ENCODE peak calls at places on chromosomes 1 and 21, in ten cellular contexts. One of them, this sample, is unnamed.

GRCh38 chr1:245110406-245110805 is 44.4 kb upstream of the KIF26B start:
- DNase-seq in endothelial cell: no peak
- DNase-seq in OCI-LY7: no peak
- DNase-seq in colonic mucosa: no peak
- DNase-seq in DND-41: no peak
- DNase-seq in breast epithelium: no peak
- DNase-seq in fibroblast of the aortic adventitia: no peak
- DNase-seq in PC-3: no peak
- DNase-seq in fibroblast of pulmonary artery: no peak
- DNase-seq in AG10803: no peak
- DNase-seq in this sample: no peak

GRCh38 chr21:42262826-42263225 is 43.9 kb downstream of the ABCG1 start:
- DNase-seq in PC-3: peak; percentile 77
- DNase-seq in AG10803: no peak
- DNase-seq in fibroblast of the aortic adventitia: peak; percentile 4
- DNase-seq in endothelial cell: peak; percentile 59
- DNase-seq in DND-41: no peak
- DNase-seq in colonic mucosa: peak; percentile 46
- DNase-seq in fibroblast of pulmonary artery: peak; percentile 59
- DNase-seq in OCI-LY7: no peak
- DNase-seq in breast epithelium: peak; percentile 85
- DNase-seq in this sample: no peak

GRCh38 chr1:90694846-90695245 is 22.3 kb downstream of the BARHL2 start:
- DNase-seq in fibroblast of the aortic adventitia: no peak
- DNase-seq in DND-41: no peak
- DNase-seq in PC-3: no peak
- DNase-seq in colonic mucosa: no peak
- DNase-seq in fibroblast of pulmonary artery: no peak
- DNase-seq in OCI-LY7: no peak
- DNase-seq in breast epithelium: no peak
- DNase-seq in AG10803: no peak
- DNase-seq in endothelial cell: no peak
- DNase-seq in this sample: no peak

GRCh38 chr1:175725684-175726083 is 17.7 kb downstream of the TNR start:
- DNase-seq in PC-3: peak; percentile 46
- DNase-seq in endothelial cell: peak; percentile 62
- DNase-seq in OCI-LY7: peak; percentile 49
- DNase-seq in colonic mucosa: no peak
- DNase-seq in AG10803: no peak
- DNase-seq in breast epithelium: no peak
- DNase-seq in fibroblast of the aortic adventitia: peak; percentile 22
- DNase-seq in DND-41: peak; percentile 56
- DNase-seq in fibroblast of pulmonary artery: peak; percentile 41
- DNase-seq in this sample: peak; percentile 54

GRCh38 chr1:99591886-99592285 is 54.0 kb upstream of the PALMD start:
- DNase-seq in AG10803: no peak
- DNase-seq in DND-41: no peak
- DNase-seq in fibroblast of the aortic adventitia: no peak
- DNase-seq in colonic mucosa: no peak
- DNase-seq in fibroblast of pulmonary artery: no peak
- DNase-seq in breast epithelium: no peak
- DNase-seq in PC-3: no peak
- DNase-seq in endothelial cell: no peak
- DNase-seq in OCI-LY7: no peak
- DNase-seq in this sample: no peak

GRCh38 chr1:205287723-205288122 is 33.8 kb downstream of the NUAK2 start:
- DNase-seq in PC-3: no peak
- DNase-seq in endothelial cell: no peak
- DNase-seq in OCI-LY7: no peak
- DNase-seq in AG10803: no peak
- DNase-seq in fibroblast of the aortic adventitia: no peak
- DNase-seq in breast epithelium: no peak
- DNase-seq in DND-41: no peak
- DNase-seq in fibroblast of pulmonary artery: no peak
- DNase-seq in colonic mucosa: no peak
- DNase-seq in this sample: no peak

GRCh38 chr1:7702365-7702764 is 68.7 kb upstream of the VAMP3 start:
- DNase-seq in PC-3: no peak
- DNase-seq in breast epithelium: no peak
- DNase-seq in OCI-LY7: no peak
- DNase-seq in fibroblast of pulmonary artery: no peak
- DNase-seq in colonic mucosa: no peak
- DNase-seq in fibroblast of the aortic adventitia: no peak
- DNase-seq in endothelial cell: no peak
- DNase-seq in DND-41: no peak
- DNase-seq in AG10803: no peak
- DNase-seq in this sample: no peak

GRCh38 chr1:38804062-38804886 is 55.3 kb downstream of the RRAGC start:
- DNase-seq in DND-41: no peak
- DNase-seq in endothelial cell: peak; percentile 26
- DNase-seq in PC-3: no peak
- DNase-seq in fibroblast of the aortic adventitia: no peak
- DNase-seq in breast epithelium: no peak
- DNase-seq in AG10803: no peak
- DNase-seq in colonic mucosa: no peak
- DNase-seq in OCI-LY7: no peak
- DNase-seq in fibroblast of pulmonary artery: no peak
- DNase-seq in this sample: no peak

GRCh38 chr1:78114034-78114956 is 68.5 kb downstream of the GIPC2 start:
- DNase-seq in DND-41: peak; percentile 65
- DNase-seq in PC-3: peak; percentile 91
- DNase-seq in OCI-LY7: peak; percentile 81
- DNase-seq in fibroblast of the aortic adventitia: peak; percentile 88
- DNase-seq in breast epithelium: no peak
- DNase-seq in colonic mucosa: peak; percentile 55
- DNase-seq in fibroblast of pulmonary artery: peak; percentile 90
- DNase-seq in endothelial cell: peak; percentile 65
- DNase-seq in AG10803: peak; percentile 75
- DNase-seq in this sample: peak; percentile 50

GRCh38 chr1:7110306-7110705 is 325.1 kb downstream of the CAMTA1 start:
- DNase-seq in OCI-LY7: no peak
- DNase-seq in AG10803: no peak
- DNase-seq in breast epithelium: no peak
- DNase-seq in DND-41: no peak
- DNase-seq in fibroblast of pulmonary artery: no peak
- DNase-seq in fibroblast of the aortic adventitia: no peak
- DNase-seq in endothelial cell: no peak
- DNase-seq in colonic mucosa: no peak
- DNase-seq in PC-3: peak; percentile 23
- DNase-seq in this sample: no peak

GRCh38 chr21:30769724-30770431 is 14.7 kb upstream of the KRTAP21-1 start:
- DNase-seq in breast epithelium: no peak
- DNase-seq in OCI-LY7: no peak
- DNase-seq in colonic mucosa: no peak
- DNase-seq in fibroblast of the aortic adventitia: no peak
- DNase-seq in fibroblast of pulmonary artery: no peak
- DNase-seq in endothelial cell: no peak
- DNase-seq in AG10803: no peak
- DNase-seq in PC-3: peak; percentile 50
- DNase-seq in DND-41: no peak
- DNase-seq in this sample: no peak

GRCh38 chr1:54273092-54273836 is 73.3 kb downstream of the MRPL37 start:
- DNase-seq in endothelial cell: no peak
- DNase-seq in breast epithelium: peak; percentile 60
- DNase-seq in colonic mucosa: peak; percentile 48
- DNase-seq in fibroblast of the aortic adventitia: peak; percentile 91
- DNase-seq in fibroblast of pulmonary artery: peak; percentile 72
- DNase-seq in OCI-LY7: peak; percentile 96
- DNase-seq in AG10803: peak; percentile 93
- DNase-seq in DND-41: no peak
- DNase-seq in PC-3: no peak
- DNase-seq in this sample: no peak

GRCh38 chr1:54274881-54275280 is 74.9 kb downstream of the MRPL37 start:
- DNase-seq in fibroblast of pulmonary artery: no peak
- DNase-seq in OCI-LY7: no peak
- DNase-seq in PC-3: no peak
- DNase-seq in breast epithelium: no peak
- DNase-seq in DND-41: no peak
- DNase-seq in endothelial cell: no peak
- DNase-seq in colonic mucosa: no peak
- DNase-seq in AG10803: no peak
- DNase-seq in fibroblast of the aortic adventitia: no peak
- DNase-seq in this sample: no peak

GRCh38 chr1:54273837-54274192 is 73.8 kb downstream of the MRPL37 start:
- DNase-seq in AG10803: no peak
- DNase-seq in breast epithelium: no peak
- DNase-seq in DND-41: no peak
- DNase-seq in fibroblast of the aortic adventitia: no peak
- DNase-seq in OCI-LY7: no peak
- DNase-seq in PC-3: no peak
- DNase-seq in colonic mucosa: no peak
- DNase-seq in endothelial cell: no peak
- DNase-seq in fibroblast of pulmonary artery: no peak
- DNase-seq in this sample: no peak

GRCh38 chr1:54275349-54275748 is 75.4 kb downstream of the MRPL37 start:
- DNase-seq in DND-41: no peak
- DNase-seq in breast epithelium: no peak
- DNase-seq in PC-3: peak; percentile 33
- DNase-seq in fibroblast of the aortic adventitia: peak; percentile 82
- DNase-seq in colonic mucosa: no peak
- DNase-seq in AG10803: peak; percentile 83
- DNase-seq in fibroblast of pulmonary artery: peak; percentile 66
- DNase-seq in endothelial cell: peak; percentile 55
- DNase-seq in OCI-LY7: no peak
- DNase-seq in this sample: no peak

DNA sequence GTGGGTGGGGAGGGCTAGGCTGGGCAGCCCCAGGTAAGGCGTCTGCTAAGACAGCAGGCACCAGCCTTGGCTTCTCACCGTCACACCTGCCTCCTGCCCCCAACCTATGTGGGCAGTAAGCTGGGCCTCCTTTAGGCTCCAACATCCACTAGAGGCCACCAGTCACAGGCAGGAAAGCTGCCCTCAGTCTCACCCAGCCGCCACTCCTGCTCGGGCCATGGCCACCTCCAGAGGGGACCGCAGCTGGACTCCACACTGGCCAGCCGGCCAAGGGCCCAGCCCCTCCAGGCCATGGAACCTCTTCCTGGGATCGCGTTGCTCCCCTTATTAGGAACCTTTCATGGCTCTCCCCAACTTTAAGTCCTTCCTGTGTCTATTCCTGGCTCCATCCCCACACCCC is 74.5 kb downstream of the MRPL37 start:
- DNase-seq in colonic mucosa: no peak
- DNase-seq in DND-41: no peak
- DNase-seq in OCI-LY7: no peak
- DNase-seq in endothelial cell: no peak
- DNase-seq in breast epithelium: no peak
- DNase-seq in fibroblast of the aortic adventitia: no peak
- DNase-seq in fibroblast of pulmonary artery: no peak
- DNase-seq in PC-3: no peak
- DNase-seq in AG10803: no peak
- DNase-seq in this sample: no peak
- TF ChIP-seq CTCF in colonic mucosa: no peak
- TF ChIP-seq CTCF in DND-41: no peak
- TF ChIP-seq CTCF in OCI-LY7: no peak
- TF ChIP-seq CTCF in endothelial cell: no peak
- TF ChIP-seq CTCF in breast epithelium: no peak
- TF ChIP-seq CTCF in fibroblast of the aortic adventitia: peak; percentile 4
- TF ChIP-seq CTCF in fibroblast of pulmonary artery: no peak
- TF ChIP-seq CTCF in PC-3: no peak
- TF ChIP-seq CTCF in AG10803: peak; percentile 25
- TF ChIP-seq CTCF in this sample: no peak

GRCh38 chr1:225911207-225912130 is 12.6 kb downstream of the PYCR2 start:
- DNase-seq in AG10803: peak; percentile 36
- DNase-seq in breast epithelium: no peak
- DNase-seq in DND-41: peak; percentile 52
- DNase-seq in fibroblast of pulmonary artery: peak; percentile 57
- DNase-seq in endothelial cell: peak; percentile 82
- DNase-seq in OCI-LY7: no peak
- DNase-seq in fibroblast of the aortic adventitia: peak; percentile 49
- DNase-seq in colonic mucosa: peak; percentile 71
- DNase-seq in PC-3: no peak
- DNase-seq in this sample: peak; percentile 81
- TF ChIP-seq CTCF in AG10803: peak; percentile 59
- TF ChIP-seq CTCF in breast epithelium: peak; percentile 79
- TF ChIP-seq CTCF in DND-41: peak; percentile 40
- TF ChIP-seq CTCF in fibroblast of pulmonary artery: peak; percentile 46
- TF ChIP-seq CTCF in endothelial cell: peak; percentile 78
- TF ChIP-seq CTCF in OCI-LY7: peak; percentile 32
- TF ChIP-seq CTCF in fibroblast of the aortic adventitia: peak; percentile 63
- TF ChIP-seq CTCF in colonic mucosa: peak; percentile 97
- TF ChIP-seq CTCF in PC-3: no peak
- TF ChIP-seq CTCF in this sample: peak; percentile 89

GRCh38 chr1:93722081-93723031 is 40.7 kb upstream of the BCAR3 start:
- DNase-seq in endothelial cell: no peak
- DNase-seq in breast epithelium: no peak
- DNase-seq in colonic mucosa: no peak
- DNase-seq in fibroblast of the aortic adventitia: no peak
- DNase-seq in PC-3: no peak
- DNase-seq in OCI-LY7: no peak
- DNase-seq in fibroblast of pulmonary artery: peak; percentile 56
- DNase-seq in AG10803: no peak
- DNase-seq in DND-41: no peak
- DNase-seq in this sample: no peak
- TF ChIP-seq CTCF in endothelial cell: no peak
- TF ChIP-seq CTCF in breast epithelium: no peak
- TF ChIP-seq CTCF in colonic mucosa: no peak
- TF ChIP-seq CTCF in fibroblast of the aortic adventitia: no peak
- TF ChIP-seq CTCF in PC-3: no peak
- TF ChIP-seq CTCF in OCI-LY7: no peak
- TF ChIP-seq CTCF in fibroblast of pulmonary artery: peak; percentile 18
- TF ChIP-seq CTCF in AG10803: no peak
- TF ChIP-seq CTCF in DND-41: no peak
- TF ChIP-seq CTCF in this sample: no peak

GRCh38 chr1:240170245-240170644 is 78.6 kb downstream of the FMN2 start:
- DNase-seq in breast epithelium: no peak
- DNase-seq in AG10803: no peak
- DNase-seq in colonic mucosa: no peak
- DNase-seq in fibroblast of pulmonary artery: no peak
- DNase-seq in endothelial cell: no peak
- DNase-seq in DND-41: no peak
- DNase-seq in OCI-LY7: no peak
- DNase-seq in PC-3: no peak
- DNase-seq in fibroblast of the aortic adventitia: no peak
- DNase-seq in this sample: no peak

GRCh38 chr1:240164742-240165141 is 73.1 kb downstream of the FMN2 start:
- DNase-seq in colonic mucosa: no peak
- DNase-seq in DND-41: no peak
- DNase-seq in fibroblast of the aortic adventitia: no peak
- DNase-seq in PC-3: no peak
- DNase-seq in breast epithelium: no peak
- DNase-seq in endothelial cell: no peak
- DNase-seq in AG10803: no peak
- DNase-seq in OCI-LY7: no peak
- DNase-seq in fibroblast of pulmonary artery: no peak
- DNase-seq in this sample: no peak

GRCh38 chr1:240171907-240172306 is 80.2 kb downstream of the FMN2 start:
- DNase-seq in colonic mucosa: no peak
- DNase-seq in AG10803: peak; percentile 30
- DNase-seq in fibroblast of pulmonary artery: no peak
- DNase-seq in PC-3: no peak
- DNase-seq in OCI-LY7: no peak
- DNase-seq in DND-41: no peak
- DNase-seq in endothelial cell: no peak
- DNase-seq in fibroblast of the aortic adventitia: no peak
- DNase-seq in breast epithelium: no peak
- DNase-seq in this sample: no peak

GRCh38 chr1:240170806-240171205 is 79.1 kb downstream of the FMN2 start:
- DNase-seq in fibroblast of pulmonary artery: no peak
- DNase-seq in AG10803: no peak
- DNase-seq in DND-41: no peak
- DNase-seq in PC-3: no peak
- DNase-seq in colonic mucosa: no peak
- DNase-seq in endothelial cell: no peak
- DNase-seq in fibroblast of the aortic adventitia: no peak
- DNase-seq in OCI-LY7: no peak
- DNase-seq in breast epithelium: no peak
- DNase-seq in this sample: no peak

GRCh38 chr1:240169188-240169587 is 77.5 kb downstream of the FMN2 start:
- DNase-seq in colonic mucosa: no peak
- DNase-seq in OCI-LY7: peak; percentile 8
- DNase-seq in AG10803: peak; percentile 57
- DNase-seq in fibroblast of the aortic adventitia: peak; percentile 49
- DNase-seq in fibroblast of pulmonary artery: peak; percentile 6
- DNase-seq in endothelial cell: no peak
- DNase-seq in breast epithelium: no peak
- DNase-seq in PC-3: peak; percentile 69
- DNase-seq in DND-41: no peak
- DNase-seq in this sample: no peak
- TF ChIP-seq CTCF in colonic mucosa: no peak
- TF ChIP-seq CTCF in OCI-LY7: peak; percentile 67
- TF ChIP-seq CTCF in AG10803: peak; percentile 51
- TF ChIP-seq CTCF in fibroblast of the aortic adventitia: peak; percentile 41
- TF ChIP-seq CTCF in fibroblast of pulmonary artery: no peak
- TF ChIP-seq CTCF in endothelial cell: peak; percentile 28
- TF ChIP-seq CTCF in breast epithelium: no peak
- TF ChIP-seq CTCF in PC-3: peak; percentile 73
- TF ChIP-seq CTCF in DND-41: no peak
- TF ChIP-seq CTCF in this sample: no peak

This sample was measured in mesothelial cell of epicardium.